ENCODE peak calls at places on chromosomes 2 and 18, in seven cellular contexts. X is HCT116, U is HepG2, I is SK-N-SH, H is K562, C is H1, N is GM12878. F is an unnamed sample.

GRCh38 chr18:77053616-77054287 is 78.8 kb downstream of the MBP start:
- DNase-seq in H (no peak), X (no peak), N (no peak), C (no peak), U (no peak), I (no peak), F (no peak)

GRCh38 chr2:65101071-65101470 is 28.8 kb downstream of the RAB1A start:
- DNase-seq in I (no peak), H (no peak), C (no peak), X (no peak), U (no peak), N (no peak), F (no peak)

GRCh38 chr2:30359644-30360167 is 87.3 kb upstream of the LCLAT1 start:
- DNase-seq in I (no peak), U (no peak), C (no peak), N (no peak), H (no peak), X (no peak), F (no peak)

GRCh38 chr2:20465716-20466391 is 19.0 kb downstream of the RHOB start:
- DNase-seq in I (peak; percentile 67), C (no peak), U (no peak), X (no peak), N (no peak), H (no peak), F (peak; percentile 96)

GRCh38 chr2:212328129-212328528 is 210.5 kb downstream of the ERBB4 start:
- DNase-seq in I (no peak), H (no peak), C (no peak), U (no peak), X (no peak), N (no peak), F (no peak)

GRCh38 chr2:239162141-239162821 is 238.5 kb downstream of the HDAC4 start:
- DNase-seq in C (no peak), U (no peak), X (no peak), I (no peak), N (no peak), H (no peak), F (no peak)

GRCh38 chr2:231524477-231525247 is 5.6 kb downstream of the NMUR1 start:
- DNase-seq in X (no peak), H (no peak), N (no peak), I (no peak), C (no peak), U (no peak), F (no peak)

GRCh38 chr2:189654641-189655040 is 6.6 kb upstream of the ASNSD1 start:
- DNase-seq in H (no peak), I (no peak), X (no peak), U (no peak), N (no peak), C (no peak), F (no peak)

GRCh38 chr2:217451634-217452033 is 551.2 kb downstream of the TNS1 start:
- DNase-seq in U (peak; percentile 23), I (no peak), X (no peak), H (no peak), N (no peak), C (no peak), F (no peak)

GRCh38 chr18:934518-935123 is 29.9 kb downstream of the ADCYAP1 start:
- DNase-seq in N (no peak), X (no peak), H (no peak), I (no peak), C (no peak), U (no peak), F (no peak)

GRCh38 chr2:98134601-98135000 is 47.6 kb downstream of the VWA3B start:
- DNase-seq in C (no peak), X (no peak), N (no peak), U (no peak), H (no peak), I (no peak), F (no peak)

GRCh38 chr18:9735238-9735637 is 27.1 kb downstream of the RAB31 start:
- DNase-seq in U (peak; percentile 54), H (no peak), C (no peak), N (no peak), I (no peak), X (no peak), F (no peak)

GRCh38 chr2:46964835-46965560 is 49.4 kb upstream of the MCFD2 start:
- DNase-seq in X (no peak), U (peak; percentile 35), H (no peak), N (no peak), I (no peak), C (no peak), F (peak; percentile 54)

GRCh38 chr2:52334185-52334584 is 1302.3 kb upstream of the NRXN1 start:
- DNase-seq in C (no peak), U (no peak), X (no peak), I (no peak), N (no peak), H (no peak), F (no peak)

GRCh38 chr18:65435529-65435928 is 315.3 kb upstream of the CDH7 start:
- DNase-seq in H (no peak), N (no peak), X (no peak), I (no peak), U (no peak), C (no peak), F (no peak)

GRCh38 chr2:241576293-241576654 is 17.7 kb downstream of the BOK start:
- DNase-seq in C (no peak), X (no peak), H (no peak), U (no peak), N (no peak), I (no peak), F (no peak)

GRCh38 chr18:13376298-13376840 is 157.8 kb downstream of the LDLRAD4 start:
- DNase-seq in H (no peak), I (no peak), N (no peak), X (no peak), U (no peak), C (no peak), F (no peak)

GRCh38 chr2:69309336-69310048 is 77.5 kb downstream of the GFPT1 start:
- DNase-seq in C (no peak), X (no peak), I (peak; percentile 37), H (peak; percentile 28), U (no peak), N (no peak), F (peak; percentile 9)

GRCh38 chr2:217666338-217666737 is 336.5 kb downstream of the TNS1 start:
- DNase-seq in N (no peak), U (no peak), I (no peak), H (no peak), X (no peak), C (no peak), F (no peak)

GRCh38 chr2:86028763-86029381 is 76.8 kb downstream of the POLR1A start:
- DNase-seq in N (no peak), C (no peak), U (no peak), X (no peak), H (no peak), I (no peak), F (no peak)

GRCh38 chr2:199692489-199692888 is 158.5 kb downstream of the FTCDNL1 start:
- DNase-seq in U (peak; percentile 30), C (no peak), I (peak; percentile 11), X (no peak), H (no peak), N (no peak), F (peak; percentile 2)

GRCh38 chr18:23437357-23438045 is 15.6 kb upstream of the RIOK3 start:
- DNase-seq in N (no peak), C (peak; percentile 93), X (peak; percentile 34), U (peak; percentile 39), I (peak; percentile 90), H (peak; percentile 96), F (peak; percentile 69)

GRCh38 chr18:63508634-63509033 is 31.9 kb downstream of the SERPINB5 start:
- DNase-seq in N (no peak), I (no peak), H (no peak), X (no peak), U (no peak), C (no peak), F (no peak)

GRCh38 chr2:101873543-101873942 is 118.2 kb upstream of the IL1R2 start:
- DNase-seq in C (no peak), U (peak; percentile 29), N (no peak), X (no peak), I (peak; percentile 13), H (no peak), F (no peak)
- TF ChIP-seq JUND in C (no peak), U (no peak), N (no peak), X (no peak), I (no peak), H (no peak), F (no peak)

GRCh38 chr2:221429741-221430491 is 142.2 kb downstream of the EPHA4 start:
- DNase-seq in U (no peak), H (no peak), X (no peak), I (no peak), N (no peak), C (no peak), F (no peak)
- TF ChIP-seq JUND in U (no peak), H (no peak), X (no peak), I (no peak), N (no peak), C (no peak), F (no peak)

GRCh38 chr2:160371251-160372009 is 122.2 kb downstream of the RBMS1 start:
- DNase-seq in C (no peak), H (no peak), I (peak; percentile 40), N (no peak), X (no peak), U (no peak), F (no peak)
- TF ChIP-seq JUND in C (no peak), H (no peak), I (no peak), N (no peak), X (no peak), U (no peak), F (no peak)

GRCh38 chr2:150585221-150585971 is 97.9 kb upstream of the RND3 start:
- DNase-seq in X (no peak), H (no peak), I (no peak), N (no peak), U (no peak), C (no peak), F (no peak)

GRCh38 chr2:150589760-150590159 is 102.3 kb upstream of the RND3 start:
- DNase-seq in C (no peak), H (no peak), X (no peak), U (no peak), I (no peak), N (no peak), F (no peak)

GRCh38 chr2:150586858-150587257 is 99.4 kb upstream of the RND3 start:
- DNase-seq in U (peak; percentile 15), X (no peak), C (no peak), N (no peak), H (no peak), I (no peak), F (peak; percentile 60)

GRCh38 chr2:150588210-150588870 is 100.9 kb upstream of the RND3 start:
- DNase-seq in H (no peak), X (no peak), C (no peak), N (no peak), U (no peak), I (no peak), F (no peak)

DNA sequence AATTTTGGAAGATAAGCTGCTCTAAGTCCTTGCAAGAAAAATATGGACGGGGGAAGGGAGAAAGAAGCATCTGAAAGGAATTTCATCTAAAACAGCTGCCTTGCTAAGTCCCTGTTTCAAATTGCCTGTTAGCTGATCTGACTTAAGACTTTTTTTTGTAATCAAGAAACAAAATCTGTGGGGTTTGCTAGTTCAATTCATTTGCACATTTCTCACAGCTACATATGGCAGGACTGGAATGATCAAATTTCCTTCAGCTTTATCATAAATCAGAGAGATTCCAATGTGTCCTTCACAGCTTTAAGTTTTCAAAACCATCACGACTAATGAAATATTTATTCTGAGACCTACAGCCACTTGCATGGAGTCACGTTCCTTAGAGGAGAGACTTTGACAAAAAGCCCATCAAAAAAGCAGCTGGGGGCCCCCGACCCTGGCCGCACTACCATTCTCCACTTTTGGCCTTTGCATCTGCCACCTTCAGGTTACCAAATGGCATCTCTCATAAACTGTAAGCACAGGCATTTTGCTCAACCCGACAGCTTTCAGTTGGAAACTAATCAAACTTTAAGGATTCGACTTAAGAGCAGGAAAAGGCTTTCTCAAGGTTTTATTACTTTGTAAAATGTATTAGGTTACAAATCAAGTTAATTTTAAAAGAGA is 100.2 kb upstream of the RND3 start:
- DNase-seq in I (no peak), N (no peak), H (no peak), U (no peak), X (no peak), C (no peak), F (no peak)
- TF ChIP-seq JUND in I (no peak), N (no peak), H (no peak), U (no peak), X (no peak), C (no peak), F (no peak)

F was measured in T47D.